ENCODE peak calls at places on chromosomes 12 and 14, in nine cellular contexts. G, K, B, I, F, V, C, P and Z are unnamed samples.
A peak's percentile ranks its signal among the peaks of the same experiment; 100 is the strongest.

GRCh38 chr12:81712536-81712935 is 46.6 kb downstream of the PPFIA2 start:
- DNase-seq in G (no peak), K (no peak), B (no peak), I (peak; percentile 1), F (no peak), V (no peak), C (no peak), P (no peak), Z (no peak)

GRCh38 chr14:33307691-33308369 is 369.2 kb downstream of the NPAS3 start:
- DNase-seq in G (no peak), K (peak; percentile 53), B (no peak), I (peak; percentile 92), F (peak; percentile 94), V (no peak), C (no peak), P (no peak), Z (no peak)

GRCh38 chr12:80226576-80226975 is 127.2 kb downstream of the OTOGL start:
- DNase-seq in G (no peak), K (no peak), B (no peak), I (peak; percentile 69), F (peak; percentile 56), V (no peak), C (no peak), P (no peak), Z (peak; percentile 4)

GRCh38 chr12:2047752-2048151 is 5.0 kb upstream of the CACNA1C start:
- DNase-seq in G (no peak), K (no peak), B (no peak), I (no peak), F (no peak), V (no peak), C (no peak), P (no peak), Z (no peak)

GRCh38 chr12:15693233-15693911 is 95.8 kb downstream of the EPS8 start:
- DNase-seq in G (no peak), K (no peak), B (no peak), I (peak; percentile 32), F (no peak), V (no peak), C (no peak), P (no peak), Z (no peak)

GRCh38 chr12:40137252-40137651 is 31.4 kb upstream of the SLC2A13 start:
- DNase-seq in G (no peak), K (no peak), B (no peak), I (no peak), F (peak; percentile 21), V (no peak), C (no peak), P (no peak), Z (peak; percentile 12)

GRCh38 chr12:67578976-67579661 is 69.4 kb upstream of the DYRK2 start:
- DNase-seq in G (no peak), K (no peak), B (no peak), I (peak; percentile 40), F (no peak), V (no peak), C (no peak), P (no peak), Z (no peak)

GRCh38 chr14:21449899-21450216 is 6.1 kb downstream of the CHD8 start:
- DNase-seq in G (no peak), K (no peak), B (no peak), I (no peak), F (no peak), V (no peak), C (no peak), P (no peak), Z (no peak)

GRCh38 chr12:89880695-89881350 is 172.2 kb upstream of the ATP2B1 start:
- DNase-seq in G (no peak), K (no peak), B (no peak), I (no peak), F (no peak), V (no peak), C (no peak), P (peak; percentile 68), Z (no peak)

GRCh38 chr12:57603758-57604453 is 718 bp upstream of the DTX3 start:
- DNase-seq in G (no peak), K (peak; percentile 84), B (no peak), I (peak; percentile 64), F (no peak), V (no peak), C (no peak), P (no peak), Z (no peak)

GRCh38 chr14:33165144-33165925 is 226.7 kb downstream of the NPAS3 start:
- DNase-seq in G (no peak), K (no peak), B (no peak), I (peak; percentile 31), F (peak; percentile 90), V (no peak), C (peak; percentile 19), P (no peak), Z (no peak)

GRCh38 chr12:46446645-46447044 is 74.1 kb upstream of the SLC38A2 start:
- DNase-seq in G (no peak), K (no peak), B (no peak), I (no peak), F (peak; percentile 46), V (no peak), C (no peak), P (no peak), Z (no peak)

GRCh38 chr12:66130267-66131066 is at the start of gene LLPH:
- DNase-seq in G (peak; percentile 96), K (peak; percentile 89), B (peak; percentile 94), I (peak; percentile 77), F (peak; percentile 95), V (peak; percentile 90), C (peak; percentile 84), P (peak; percentile 90), Z (peak; percentile 92)

GRCh38 chr12:66129934-66130266 is 650 bp downstream of the LLPH start:
- DNase-seq in G (no peak), K (no peak), B (no peak), I (peak; percentile 23), F (no peak), V (no peak), C (peak; percentile 9), P (no peak), Z (peak; percentile 23)

GRCh38 chr12:66132408-66132807 is 1.9 kb upstream of the LLPH start:
- DNase-seq in G (no peak), K (peak; percentile 26), B (peak; percentile 52), I (peak; percentile 82), F (peak; percentile 38), V (no peak), C (peak; percentile 19), P (no peak), Z (peak; percentile 41)

GRCh38 chr12:66131067-66131688 is 628 bp upstream of the LLPH start:
- DNase-seq in G (no peak), K (no peak), B (no peak), I (no peak), F (no peak), V (no peak), C (no peak), P (no peak), Z (no peak)

GRCh38 chr12:66127695-66128094 is 2.9 kb downstream of the LLPH start:
- DNase-seq in G (no peak), K (no peak), B (no peak), I (peak; percentile 26), F (no peak), V (no peak), C (no peak), P (no peak), Z (no peak)
- H3K27ac ChIP-seq in G (no peak overlapping the region), K (no peak overlapping the region), B (no peak overlapping the region), I (no peak overlapping the region), F (no peak overlapping the region), V (no peak overlapping the region), C (no peak overlapping the region), P (no peak overlapping the region), Z (no peak overlapping the region)

GRCh38 chr12:3207858-3208257 is 130.7 kb downstream of the TSPAN9 start:
- DNase-seq in G (no peak), K (no peak), B (peak; percentile 10), I (no peak), F (no peak), V (no peak), C (no peak), P (no peak), Z (no peak)
- TF ChIP-seq CTCF in G (no peak), K (peak; percentile 8), B (peak; percentile 75), I (peak; percentile 11), F (peak; percentile 56), V (no peak), C (no peak), P (no peak), Z (no peak)

GRCh38 chr14:51925980-51926379 is 63.4 kb upstream of the RTRAF start:
- DNase-seq in G (no peak), K (no peak), B (no peak), I (no peak), F (no peak), V (no peak), C (no peak), P (no peak), Z (no peak)

GRCh38 chr14:51921026-51921425 is 60.6 kb downstream of the GNG2 start:
- DNase-seq in G (no peak), K (no peak), B (no peak), I (peak; percentile 20), F (no peak), V (no peak), C (no peak), P (no peak), Z (no peak)

GRCh38 chr14:51926449-51926848 is 62.9 kb upstream of the RTRAF start:
- DNase-seq in G (no peak), K (no peak), B (no peak), I (no peak), F (no peak), V (no peak), C (no peak), P (no peak), Z (no peak)

GRCh38 chr14:51924600-51924999 is 64.2 kb downstream of the GNG2 start:
- DNase-seq in G (no peak), K (no peak), B (no peak), I (no peak), F (no peak), V (no peak), C (no peak), P (no peak), Z (no peak)

DNA sequence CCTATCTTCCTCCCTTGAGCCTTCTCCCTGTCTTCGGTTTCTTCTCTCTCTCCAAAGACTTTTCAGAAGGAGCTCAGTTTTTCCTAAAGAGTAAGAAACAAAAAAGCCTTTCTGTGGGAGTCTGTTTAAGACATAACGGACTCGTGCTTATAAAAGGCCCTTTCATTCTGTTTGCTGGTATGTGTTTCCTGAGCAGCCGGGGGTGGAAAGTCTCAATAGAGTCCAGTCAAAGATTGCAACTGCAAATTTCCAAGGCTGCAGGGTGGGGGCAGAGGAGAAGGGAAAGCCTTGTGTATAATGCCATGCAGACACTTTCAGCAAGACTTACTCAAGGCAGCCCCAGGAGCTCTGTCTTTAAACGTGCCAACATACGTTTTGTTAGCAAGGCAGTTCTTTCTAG is 62.2 kb downstream of the GNG2 start:
- DNase-seq in G (no peak), K (peak; percentile 34), B (no peak), I (peak; percentile 36), F (peak; percentile 46), V (no peak), C (no peak), P (no peak), Z (no peak)
- H3K27ac ChIP-seq in G (no peak overlapping the region), K (peak overlapping the region; percentile 74), B (no peak overlapping the region), I (no peak overlapping the region), F (peak overlapping the region; percentile 47), V (no peak overlapping the region), C (no peak overlapping the region), P (no peak overlapping the region), Z (no peak overlapping the region)

GRCh38 chr12:32399373-32400113 is at the start of gene FGD4:
- DNase-seq in G (peak; percentile 95), K (peak; percentile 84), B (peak; percentile 72), I (peak; percentile 70), F (peak; percentile 91), V (peak; percentile 92), C (peak; percentile 94), P (peak; percentile 44), Z (peak; percentile 92)
- TF ChIP-seq CTCF in G (peak; percentile 58), K (peak; percentile 23), B (peak; percentile 40), I (peak; percentile 12), F (peak; percentile 70), V (no peak), C (peak; percentile 55), P (peak; percentile 43), Z (peak; percentile 55)